ENCODE peak calls at places on chromosomes 5 and 9, in nine cellular contexts. P is activated CD8-positive, alpha-beta T cell treated with anti-CD3 and anti-CD28 coated beads for 36 hours; X is fibroblast of mammary gland; B is stimulated activated CD4-positive, alpha-beta T cell treated with anti-CD3 and anti-CD28 coated beads, Interleukin-12 subunit alpha, Interleukin-12 subunit beta, amount 100 ng/mL, for 24 hours; J is PC-3; F is HS-27A; U is neural crest cell; E is psoas muscle; C is activated CD4-positive, alpha-beta T cell treated with anti-CD3 and anti-CD28 coated beads, Interleukin-2, amount 10 ng/mL, durations not matched to agents 7 days and 5 days. K is an unnamed sample.

GRCh38 chr5:52491071-52491828 is 296.5 kb upstream of the ITGA1 start:
- DNase-seq in C (no peak), P (no peak), F (no peak), X (no peak), E (no peak), U (no peak), J (no peak), B (no peak), K (no peak)

GRCh38 chr5:154878642-154879335 is 20.4 kb downstream of the CNOT8 start:
- DNase-seq in U (no peak), B (no peak), J (no peak), F (no peak), P (no peak), C (no peak), X (no peak), E (no peak), K (no peak)

GRCh38 chr5:74542477-74542876 is 98.1 kb downstream of the ENC1 start:
- DNase-seq in C (no peak), F (no peak), P (no peak), J (peak), B (no peak), X (peak), E (no peak), U (no peak), K (no peak)

GRCh38 chr9:132827366-132827765 is 50.7 kb downstream of the AK8 start:
- DNase-seq in B (no peak), J (no peak), F (no peak), P (no peak), E (no peak), X (no peak), C (no peak), U (no peak), K (no peak)

GRCh38 chr5:175567954-175568353 is 89.6 kb downstream of the SFXN1 start:
- DNase-seq in X (no peak), E (no peak), B (no peak), C (no peak), J (no peak), U (no peak), P (no peak), F (no peak), K (no peak)

GRCh38 chr9:136311037-136311432 is 7.1 kb upstream of the CCDC187 start:
- DNase-seq in P (no peak), B (no peak), F (no peak), J (no peak), X (no peak), E (no peak), C (no peak), U (no peak), K (no peak)

GRCh38 chr5:172896465-172896864 is 62.4 kb downstream of the ERGIC1 start:
- DNase-seq in U (no peak), F (no peak), B (no peak), P (no peak), E (peak), J (no peak), C (no peak), X (peak), K (no peak)

GRCh38 chr5:151739939-151740335 is 18.5 kb downstream of the ATOX1 start:
- DNase-seq in B (no peak), P (no peak), C (no peak), E (no peak), U (no peak), F (peak), X (peak), J (peak), K (peak)

GRCh38 chr5:57298985-57299491 is 125.2 kb downstream of the GPBP1 start:
- DNase-seq in B (no peak), C (peak), J (peak), P (peak), E (no peak), X (peak), U (peak), F (peak), K (no peak)

GRCh38 chr9:76255781-76256455 is 138.3 kb downstream of the RFK start:
- DNase-seq in U (no peak), B (no peak), F (no peak), P (no peak), J (no peak), E (peak), X (peak), C (no peak), K (no peak)

GRCh38 chr5:141003791-141004601 is 37.7 kb downstream of the PCDHAC2 start:
- DNase-seq in C (no peak), U (no peak), E (no peak), X (no peak), B (no peak), P (no peak), J (peak), F (no peak), K (peak)

GRCh38 chr5:102809033-102809432 is 53.9 kb downstream of the PAM start:
- DNase-seq in X (peak), E (no peak), J (no peak), F (no peak), B (no peak), U (no peak), C (no peak), P (no peak), K (no peak)

GRCh38 chr9:10015755-10016154 is 597.0 kb downstream of the PTPRD start:
- DNase-seq in B (no peak), U (no peak), P (no peak), C (no peak), X (no peak), E (no peak), J (no peak), F (no peak), K (no peak)

GRCh38 chr9:8539681-8540197 is 740.2 kb upstream of the DMAC1 start:
- DNase-seq in E (no peak), C (no peak), B (no peak), X (no peak), U (no peak), F (no peak), P (no peak), J (no peak), K (no peak)

GRCh38 chr9:127102788-127103187 is 19.6 kb downstream of the ANGPTL2 start:
- DNase-seq in E (no peak), J (no peak), P (no peak), C (no peak), X (no peak), B (no peak), F (no peak), U (no peak), K (no peak)

K was measured in H54.